ENCODE peak calls at places on chromosomes 7 and 10, in four cellular contexts. A, F, H and N are unnamed samples.

GRCh38 chr7:43637114-43637806 is 54.4 kb downstream of the STK17A start:
- DNase-seq in F (no peak), A (no peak), H (no peak), N (no peak)

GRCh38 chr7:100865971-100866720 is 1.0 kb upstream of the TRIP6 start:
- DNase-seq in F (peak; percentile 95), A (peak; percentile 83), H (peak; percentile 67), N (no peak)

GRCh38 chr7:26694713-26695112 is 169.7 kb downstream of the SKAP2 start:
- DNase-seq in H (no peak), A (no peak), F (no peak), N (no peak)

GRCh38 chr10:96236090-96236478 is 35.3 kb downstream of the BLNK start:
- DNase-seq in H (no peak), A (no peak), F (no peak), N (no peak)

GRCh38 chr7:50262916-50263690 is 41.4 kb upstream of the IKZF1 start:
- DNase-seq in F (no peak), H (no peak), A (no peak), N (no peak)

GRCh38 chr7:75979361-75980125 is 14.9 kb downstream of the TMEM120A start:
- DNase-seq in H (no peak), A (no peak), F (no peak), N (no peak)

GRCh38 chr10:116186273-116186672 is 86.7 kb downstream of the GFRA1 start:
- DNase-seq in A (no peak), F (no peak), H (no peak), N (no peak)

GRCh38 chr7:23852988-23853387 is 143.0 kb downstream of the STK31 start:
- DNase-seq in H (no peak), F (no peak), A (no peak), N (no peak)

GRCh38 chr7:43572516-43573049 is 10.3 kb upstream of the STK17A start:
- DNase-seq in A (no peak), H (no peak), F (peak; percentile 69), N (peak; percentile 99)

GRCh38 chr7:585229-585711 is 65.6 kb upstream of the PDGFA start:
- DNase-seq in H (no peak), F (no peak), A (no peak), N (no peak)

GRCh38 chr7:106111671-106112117 is 418 bp downstream of the SYPL1 start:
- DNase-seq in A (peak; percentile 86), F (peak; percentile 87), H (peak; percentile 31), N (no peak)

GRCh38 chr7:112112822-112113255 is 93.4 kb downstream of the DOCK4 start:
- DNase-seq in H (no peak), A (no peak), F (no peak), N (peak; percentile 13)

GRCh38 chr10:6025683-6026225 is 36.4 kb downstream of the IL2RA start:
- DNase-seq in A (no peak), F (no peak), H (no peak), N (no peak)

GRCh38 chr7:130887182-130888016 is 153.4 kb upstream of the KLF14 start:
- DNase-seq in F (no peak), H (no peak), A (no peak), N (peak; percentile 80)
- TF ChIP-seq CTCF in F (no peak), H (no peak), A (no peak), N (no peak)

DNA sequence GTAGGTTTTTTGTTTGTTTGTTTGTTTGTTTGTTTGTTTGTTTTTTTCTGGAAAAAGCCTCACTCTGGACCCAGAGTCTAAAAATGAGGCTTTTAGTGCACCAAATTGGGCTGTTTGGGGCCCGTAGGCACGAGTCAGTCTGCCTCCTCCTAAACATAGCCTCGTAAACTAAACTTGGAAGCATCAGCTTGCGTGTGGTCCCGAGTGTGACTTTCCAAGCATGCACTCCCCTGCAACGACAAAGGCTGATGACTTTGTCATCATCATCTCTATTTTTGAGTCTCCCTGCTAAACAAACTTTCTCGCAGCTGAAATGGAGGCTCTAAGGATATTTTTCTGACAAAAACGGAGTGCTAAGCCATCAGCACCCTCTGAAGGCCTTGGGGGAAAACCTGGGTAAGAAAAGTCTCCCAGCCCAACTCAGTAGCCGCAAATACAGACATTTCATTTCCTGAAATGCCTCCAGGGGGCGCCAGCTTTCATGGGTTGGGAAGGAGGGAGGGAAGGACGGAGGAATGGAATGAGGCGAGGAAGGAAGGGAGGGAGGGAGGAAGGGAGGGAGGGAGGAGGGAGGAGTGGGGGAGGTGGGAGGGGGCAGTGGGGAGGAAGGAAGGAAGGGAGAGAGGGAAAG is 245.9 kb downstream of the KCNMA1 start:
- DNase-seq in F (peak; percentile 92), H (peak; percentile 74), A (peak; percentile 60), N (peak; percentile 51)
- H3K4me3 ChIP-seq in F (no peak overlapping the region), H (no peak overlapping the region), A (no peak overlapping the region), N (no peak overlapping the region)

GRCh38 chr7:155545348-155545747 is 1.0 kb downstream of the CNPY1 start:
- DNase-seq in H (no peak), A (no peak), F (no peak), N (no peak)
- TF ChIP-seq CTCF in H (no peak), A (no peak), F (no peak), N (no peak)

GRCh38 chr10:266974-267425 is 131.7 kb downstream of the ZMYND11 start:
- DNase-seq in H (no peak), A (no peak), F (no peak), N (no peak)
- H3K4me3 ChIP-seq in H (no peak overlapping the region), A (no peak overlapping the region), F (no peak overlapping the region), N (no peak overlapping the region)